ENCODE peak calls at places on chromosome 11, in five cellular contexts. T is astrocyte, D is fibroblast of villous mesenchyme, G is glutamatergic neuron, F is prostate gland. S is an unnamed sample.

GRCh38 chr11:3203221-3204043 is 15.2 kb downstream of the MRGPRG start:
- DNase-seq in T (no peak), D (no peak), G (no peak), F (no peak), S (no peak)

GRCh38 chr11:92199991-92200390 is 24.6 kb upstream of the FAT3 start:
- DNase-seq in T (no peak), D (no peak), G (no peak), F (no peak), S (no peak)

GRCh38 chr11:122172352-122173073 is 56.5 kb upstream of the BLID start:
- DNase-seq in T (no peak), D (no peak), G (no peak), F (no peak), S (no peak)

GRCh38 chr11:125164422-125165110 is at the start of gene PKNOX2:
- DNase-seq in T (peak), D (peak), G (peak), F (peak), S (peak)

GRCh38 chr11:117876341-117877119 is at the start of gene FXYD6:
- DNase-seq in T (peak), D (no peak), G (peak), F (no peak), S (no peak)

GRCh38 chr11:123438191-123438627 is 8.1 kb downstream of the GRAMD1B start:
- DNase-seq in T (peak), D (no peak), G (no peak), F (no peak), S (no peak)

GRCh38 chr11:32893947-32894827 is 1.6 kb downstream of the QSER1 start:
- DNase-seq in T (peak), D (peak), G (peak), F (peak), S (peak)

GRCh38 chr11:12827929-12828812 is 153.9 kb downstream of the TEAD1 start:
- DNase-seq in T (peak), D (peak), G (no peak), F (peak), S (peak)

GRCh38 chr11:61102667-61103491 is 590 bp downstream of the CD5 start:
- DNase-seq in T (no peak), D (no peak), G (no peak), F (no peak), S (no peak)

GRCh38 chr11:2399488-2400068 is 972 bp upstream of the TSSC4 start:
- DNase-seq in T (peak), D (peak), G (no peak), F (no peak), S (peak)

GRCh38 chr11:36258730-36259360 is 30.4 kb downstream of the COMMD9 start:
- DNase-seq in T (peak), D (peak), G (peak), F (peak), S (peak)

GRCh38 chr11:87820026-87820425 is 355.2 kb downstream of the RAB38 start:
- DNase-seq in T (peak), D (no peak), G (no peak), F (no peak), S (no peak)

GRCh38 chr11:32983506-32983905 is 32.2 kb upstream of the DEPDC7 start:
- DNase-seq in T (no peak), D (no peak), G (no peak), F (no peak), S (no peak)

GRCh38 chr11:18012314-18012905 is 437 bp downstream of the SERGEF start:
- DNase-seq in T (peak), D (peak), G (peak), F (peak), S (peak)

GRCh38 chr11:108672113-108672512 is 7.2 kb downstream of the DDX10 start:
- DNase-seq in T (peak), D (peak), G (no peak), F (no peak), S (peak)

GRCh38 chr11:28289444-28289843 is 181.3 kb downstream of the METTL15 start:
- DNase-seq in T (peak), D (no peak), G (no peak), F (no peak), S (no peak)

GRCh38 chr11:111938687-111939160 is 1.6 kb downstream of the DIXDC1 start:
- DNase-seq in T (peak), D (peak), G (no peak), F (no peak), S (peak)

GRCh38 chr11:112822478-112823274 is 138.5 kb upstream of the NCAM1 start:
- DNase-seq in T (no peak), D (no peak), G (no peak), F (no peak), S (peak)

GRCh38 chr11:77411238-77411637 is 62.7 kb downstream of the PAK1 start:
- DNase-seq in T (peak), D (peak), G (peak), F (no peak), S (peak)

GRCh38 chr11:68956142-68956541 is 24.6 kb downstream of the MRGPRD start:
- DNase-seq in T (no peak), D (no peak), G (peak), F (no peak), S (no peak)
- TF ChIP-seq CTCF in T (no peak), D (peak), G (no peak), F (no peak), S (peak)

DNA sequence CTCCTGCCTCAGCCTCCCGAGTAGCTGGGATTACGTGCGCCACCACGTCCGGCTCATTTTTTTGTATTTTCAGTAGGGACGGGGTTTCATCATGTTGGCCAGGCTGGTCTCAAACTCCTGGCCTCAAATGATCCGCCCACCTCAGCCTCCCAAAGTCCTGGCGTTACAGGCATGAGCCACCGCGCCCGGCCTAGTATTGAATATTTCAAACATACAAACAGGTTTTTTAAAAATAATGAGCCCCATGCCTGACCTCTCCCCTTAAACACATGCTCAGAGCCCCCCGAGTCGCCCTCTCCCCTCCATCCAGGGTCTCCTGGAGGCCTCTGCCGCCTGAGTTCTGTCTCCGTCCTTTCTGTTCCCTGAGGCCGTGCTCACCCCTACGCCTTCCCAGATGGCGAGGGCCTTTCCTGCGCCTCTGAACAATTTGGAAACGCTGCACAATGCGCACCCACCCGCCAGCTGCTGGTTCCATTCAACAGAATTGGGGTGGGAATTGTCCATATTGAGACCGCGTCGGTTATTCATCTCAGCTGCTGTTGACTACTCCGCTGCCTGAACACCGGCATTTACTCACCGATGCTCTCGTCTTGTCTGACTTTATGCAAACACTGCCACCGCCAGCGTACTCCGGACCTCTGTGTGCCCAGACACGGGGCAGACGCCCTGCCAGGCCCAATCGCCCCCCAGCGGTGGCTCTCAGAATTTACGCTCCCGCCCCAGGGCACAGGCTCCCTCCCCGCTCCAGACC is 13.6 kb upstream of the RNH1 start:
- DNase-seq in T (no peak), D (no peak), G (no peak), F (no peak), S (no peak)
- TF ChIP-seq CTCF in T (no peak), D (peak), G (no peak), F (no peak), S (no peak)

DNA sequence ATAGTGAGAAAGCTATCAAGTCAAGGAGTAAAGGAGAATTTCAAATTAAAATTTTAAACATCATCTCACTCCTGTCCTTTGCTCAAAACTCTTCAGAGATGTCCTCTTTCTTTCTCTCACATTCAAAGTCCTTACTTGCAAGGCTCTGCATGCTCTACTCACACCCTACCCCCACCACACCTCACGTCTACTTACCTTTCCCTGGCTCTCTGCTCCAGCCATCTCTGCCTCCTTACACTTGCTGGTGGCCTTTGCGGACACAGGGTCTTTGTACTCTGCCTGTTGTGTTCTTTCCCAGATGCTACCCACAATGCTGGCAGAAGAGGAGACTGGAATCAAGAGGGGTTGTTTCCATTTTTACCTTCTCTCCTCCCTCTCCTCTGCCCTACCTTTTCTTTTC is 405.2 kb downstream of the INSC start:
- DNase-seq in T (no peak), D (no peak), G (no peak), F (no peak), S (no peak)
- TF ChIP-seq CTCF in T (no peak), D (no peak), G (no peak), F (no peak), S (no peak)

DNA sequence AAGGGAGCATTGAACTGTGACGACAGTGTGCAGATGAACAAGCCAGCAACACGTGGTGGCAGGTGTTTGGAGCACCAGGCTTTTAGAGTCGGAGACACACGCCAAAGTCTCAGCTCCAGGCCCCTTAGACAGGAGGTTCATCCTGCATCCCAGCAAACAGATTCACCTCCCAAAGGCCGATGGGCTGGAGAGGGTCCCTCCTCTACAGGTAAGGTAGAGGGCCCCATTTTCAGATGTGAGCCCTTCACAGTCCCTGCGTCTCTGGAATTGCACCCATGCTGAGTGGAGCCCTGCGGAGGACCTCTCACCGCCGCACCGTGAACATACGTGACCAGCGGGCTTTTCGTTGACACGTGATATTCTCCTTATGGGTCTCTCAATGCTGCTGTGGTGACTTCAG is 109.0 kb upstream of the B3GAT1 start:
- DNase-seq in T (no peak), D (no peak), G (peak), F (no peak), S (no peak)
- TF ChIP-seq CTCF in T (no peak), D (no peak), G (no peak), F (no peak), S (no peak)

GRCh38 chr11:5369793-5370192 is 13.8 kb upstream of the OR51M1 start:
- DNase-seq in T (no peak), D (peak), G (peak), F (no peak), S (peak)
- TF ChIP-seq CTCF in T (peak), D (peak), G (no peak), F (no peak), S (peak)

GRCh38 chr11:91041626-91042025 is 818.8 kb upstream of the CHORDC1 start:
- DNase-seq in T (no peak), D (no peak), G (no peak), F (no peak), S (peak)
- TF ChIP-seq CTCF in T (no peak), D (peak), G (no peak), F (no peak), S (peak)